ENCODE peak calls at places on chromosomes 5 and 9, in seven cellular contexts. W is fibroblast of lung, R is hepatocyte, P is DND-41, X is mesendoderm, M is GM23248, L is mammary epithelial cell. B is an unnamed sample.

GRCh38 chr5:43191740-43192557 is at the start of gene NIM1K:
- DNase-seq in X (peak; percentile 46), W (peak; percentile 48), R (peak; percentile 60), P (no peak), M (peak; percentile 54), L (no peak), B (peak; percentile 75)

GRCh38 chr9:98974994-98975712 is 31.4 kb downstream of the COL15A1 start:
- DNase-seq in X (peak; percentile 90), W (peak; percentile 62), M (peak; percentile 86), P (peak; percentile 80), L (peak; percentile 66), R (peak; percentile 89), B (peak; percentile 97)

GRCh38 chr9:88905506-88905905 is 85.8 kb upstream of the S1PR3 start:
- DNase-seq in M (peak; percentile 50), X (no peak), R (no peak), P (no peak), L (no peak), W (peak; percentile 43), B (no peak)

GRCh38 chr9:92395617-92396016 is 8.8 kb downstream of the OGN start:
- DNase-seq in X (no peak), P (no peak), L (no peak), R (no peak), W (no peak), M (no peak), B (no peak)

GRCh38 chr9:98039474-98040072 is 17.0 kb upstream of the NANS start:
- DNase-seq in P (no peak), L (no peak), W (peak; percentile 34), X (no peak), M (peak; percentile 38), R (no peak), B (no peak)

GRCh38 chr9:105062222-105062850 is 134.4 kb upstream of the ABCA1 start:
- DNase-seq in L (peak; percentile 71), W (no peak), P (no peak), X (no peak), R (no peak), M (no peak), B (no peak)

GRCh38 chr5:133754575-133755169 is 142.3 kb upstream of the FSTL4 start:
- DNase-seq in R (peak; percentile 58), M (peak; percentile 51), P (peak; percentile 20), W (peak; percentile 14), L (peak; percentile 7), X (peak; percentile 74), B (no peak)

GRCh38 chr5:178839319-178839704 is 20.4 kb upstream of the ZNF354B start:
- DNase-seq in L (peak; percentile 46), W (no peak), X (peak; percentile 42), M (peak; percentile 35), P (peak; percentile 58), R (peak; percentile 82), B (peak; percentile 72)

GRCh38 chr9:107852891-107853290 is 363.3 kb upstream of the KLF4 start:
- DNase-seq in R (no peak), W (no peak), X (no peak), P (no peak), L (no peak), M (no peak), B (no peak)

GRCh38 chr5:132385321-132386105 is 16.0 kb downstream of the SLC22A5 start:
- DNase-seq in W (peak; percentile 40), L (peak; percentile 36), P (peak; percentile 73), X (peak; percentile 47), M (peak; percentile 79), R (peak; percentile 58), B (peak; percentile 92)

GRCh38 chr5:41843456-41844112 is 26.6 kb downstream of the OXCT1 start:
- DNase-seq in L (peak; percentile 37), X (peak; percentile 58), R (peak; percentile 82), P (peak; percentile 24), M (peak; percentile 82), W (peak; percentile 49), B (no peak)

GRCh38 chr5:165602529-165602928 is 2097.1 kb downstream of the MAT2B start:
- DNase-seq in L (no peak), W (no peak), M (no peak), X (no peak), P (no peak), R (no peak), B (no peak)

GRCh38 chr5:128711216-128711615 is 173.2 kb upstream of the FBN2 start:
- DNase-seq in X (no peak), P (no peak), L (peak; percentile 2), W (peak; percentile 18), M (peak; percentile 2), R (no peak), B (peak; percentile 62)

GRCh38 chr9:125655691-125656410 is 51.2 kb downstream of the MAPKAP1 start:
- DNase-seq in X (peak; percentile 81), W (peak; percentile 76), P (no peak), R (no peak), M (no peak), L (no peak), B (no peak)

GRCh38 chr9:14306672-14307646 is 7.0 kb downstream of the NFIB start:
- DNase-seq in L (peak; percentile 95), R (no peak), P (no peak), M (no peak), W (peak; percentile 79), X (no peak), B (no peak)

GRCh38 chr5:72848474-72849428 is 32.3 kb downstream of the TNPO1 start:
- DNase-seq in L (peak; percentile 45), R (peak; percentile 73), M (peak; percentile 73), W (peak; percentile 44), X (peak; percentile 53), P (peak; percentile 51), B (peak; percentile 85)

GRCh38 chr5:62130107-62130506 is 175.9 kb upstream of the KIF2A start:
- DNase-seq in L (no peak), M (no peak), X (no peak), P (no peak), W (no peak), R (no peak), B (no peak)

GRCh38 chr5:148791334-148791667 is 35.1 kb upstream of the ADRB2 start:
- DNase-seq in M (peak; percentile 74), R (no peak), X (no peak), L (peak; percentile 96), W (peak; percentile 70), P (no peak), B (no peak)

GRCh38 chr5:142618125-142618524 is 67.8 kb downstream of the FGF1 start:
- DNase-seq in M (peak; percentile 87), L (peak; percentile 77), X (no peak), R (no peak), P (peak; percentile 55), W (peak; percentile 77), B (peak; percentile 80)

GRCh38 chr9:93254806-93255519 is 71.0 kb downstream of the WNK2 start:
- DNase-seq in P (no peak), W (no peak), R (no peak), X (no peak), L (no peak), M (no peak), B (peak; percentile 81)

GRCh38 chr9:37262410-37262809 is 142.0 kb downstream of the ZCCHC7 start:
- DNase-seq in W (peak; percentile 30), R (peak; percentile 35), L (peak; percentile 2), X (peak; percentile 48), M (peak; percentile 57), P (no peak), B (no peak)

GRCh38 chr5:37906416-37906815 is 66.6 kb upstream of the GDNF start:
- DNase-seq in P (no peak), X (no peak), W (no peak), M (no peak), R (no peak), L (no peak), B (no peak)
- H3K4me2 ChIP-seq in P (no peak overlapping the region), X (no peak overlapping the region), W (no peak overlapping the region), M (no peak overlapping the region), R (no peak overlapping the region), L (no peak overlapping the region), B (no peak overlapping the region)

GRCh38 chr5:151773979-151774378 is 2.2 kb downstream of the G3BP1 start:
- DNase-seq in W (peak; percentile 20), R (no peak), X (no peak), M (peak; percentile 31), L (peak; percentile 13), P (no peak), B (peak; percentile 64)

GRCh38 chr5:151775025-151775606 is 3.4 kb downstream of the G3BP1 start:
- DNase-seq in M (no peak), W (no peak), L (no peak), P (no peak), R (no peak), X (no peak), B (no peak)

GRCh38 chr5:151772029-151772867 is 494 bp downstream of the G3BP1 start:
- DNase-seq in P (peak; percentile 51), W (peak; percentile 32), X (peak; percentile 63), M (peak; percentile 71), R (peak; percentile 58), L (peak; percentile 44), B (peak; percentile 84)

GRCh38 chr5:151771259-151772028 is at the start of gene G3BP1:
- DNase-seq in X (peak; percentile 100), M (peak; percentile 100), R (peak; percentile 100), P (peak; percentile 100), W (peak; percentile 100), L (peak; percentile 100), B (peak; percentile 100)

GRCh38 chr5:151772868-151773561 is 1.3 kb downstream of the G3BP1 start:
- DNase-seq in W (peak; percentile 53), R (peak; percentile 53), L (peak; percentile 57), P (no peak), M (peak; percentile 77), X (no peak), B (peak; percentile 77)
- H3K4me2 ChIP-seq in W (peak overlapping the region; percentile 96), R (peak overlapping the region; percentile 81), L (peak overlapping the region; percentile 97), P (peak overlapping the region; percentile 87), M (peak overlapping the region; percentile 97), X (peak overlapping the region; percentile 89), B (peak overlapping the region; percentile 93)

GRCh38 chr9:12784461-12785250 is 9.8 kb downstream of the LURAP1L start:
- DNase-seq in X (peak; percentile 65), W (peak; percentile 97), L (peak; percentile 98), P (no peak), M (peak; percentile 97), R (peak; percentile 84), B (peak; percentile 55)
- H3K4me2 ChIP-seq in X (no peak overlapping the region), W (peak overlapping the region; percentile 69), L (peak overlapping the region; percentile 55), P (no peak overlapping the region), M (peak overlapping the region; percentile 36), R (peak overlapping the region; percentile 34), B (peak overlapping the region; percentile 46)

DNA sequence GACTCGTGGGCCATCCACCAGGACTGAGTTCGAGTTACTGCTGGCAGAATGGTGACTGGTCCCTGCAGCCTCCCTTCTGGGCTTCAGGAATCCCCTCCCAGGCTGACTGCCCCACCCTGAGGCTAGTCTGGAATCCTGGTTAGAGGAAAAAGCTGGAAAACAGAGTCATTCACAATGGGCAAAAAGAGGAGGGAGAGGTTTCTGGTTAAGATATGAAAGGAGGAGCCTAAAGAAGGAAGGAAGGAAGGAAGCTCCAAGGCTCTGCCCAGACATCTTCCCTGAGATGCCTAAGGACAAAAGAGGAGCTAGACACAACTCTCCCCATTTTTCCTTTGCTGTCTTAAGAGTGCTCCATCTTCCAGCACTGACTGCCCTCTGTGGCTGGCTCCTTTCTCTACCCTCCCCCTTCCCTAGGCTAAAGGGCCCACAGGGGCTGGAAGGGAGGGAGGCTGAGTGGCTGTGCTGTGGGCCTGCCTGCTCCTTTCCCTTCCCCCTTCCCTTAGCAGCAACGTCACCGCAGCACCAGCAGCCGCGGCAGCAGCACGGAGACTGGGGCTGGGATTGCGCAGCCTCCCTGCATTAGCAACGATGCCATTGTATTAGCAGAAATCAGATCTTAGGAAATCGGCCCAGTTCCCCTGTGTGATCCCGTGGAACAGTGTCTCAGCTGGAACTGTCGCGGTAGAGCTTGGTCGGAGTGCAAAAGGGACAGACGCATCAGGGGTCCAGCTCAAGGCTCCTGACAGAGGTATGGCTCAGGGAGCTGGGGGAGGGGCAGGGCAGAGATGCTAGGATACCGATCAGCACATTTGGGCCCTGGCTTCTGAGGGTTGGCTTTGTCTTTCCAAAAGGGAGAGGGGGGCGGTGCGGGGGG is 48.7 kb downstream of the RUSC2 start:
- DNase-seq in L (peak; percentile 37), P (no peak), M (peak; percentile 90), W (peak; percentile 85), R (peak; percentile 77), X (peak; percentile 91), B (peak; percentile 90)
- H3K4me2 ChIP-seq in L (peak overlapping the region; percentile 83), P (no peak overlapping the region), M (peak overlapping the region; percentile 74), W (peak overlapping the region; percentile 97), R (peak overlapping the region; percentile 78), X (peak overlapping the region; percentile 23), B (peak overlapping the region; percentile 84)